ENCODE peak calls at places on chromosomes 11 and 22, in ten cellular contexts. One of them, this sample, is unnamed.

GRCh38 chr11:34192481-34193401 is 87.3 kb downstream of the NAT10 start:
- DNase-seq in GM23248: peak; percentile 98
- DNase-seq in mesendoderm: peak; percentile 47
- DNase-seq in H9: no peak
- DNase-seq in GM23338: no peak
- DNase-seq in osteoblast: peak; percentile 99
- DNase-seq in endothelial cell of umbilical vein: no peak
- DNase-seq in PC-3: peak; percentile 91
- DNase-seq in HCT116: peak; percentile 60
- DNase-seq in PC-9: peak; percentile 83
- DNase-seq in this sample: peak; percentile 93

GRCh38 chr22:30298005-30298701 is 8.8 kb upstream of the CASTOR1 start:
- DNase-seq in GM23248: no peak
- DNase-seq in mesendoderm: peak; percentile 38
- DNase-seq in H9: no peak
- DNase-seq in GM23338: no peak
- DNase-seq in osteoblast: peak; percentile 37
- DNase-seq in endothelial cell of umbilical vein: no peak
- DNase-seq in PC-3: peak; percentile 89
- DNase-seq in HCT116: no peak
- DNase-seq in PC-9: peak; percentile 85
- DNase-seq in this sample: no peak

GRCh38 chr11:24513837-24514594 is 17.2 kb downstream of the LUZP2 start:
- DNase-seq in GM23248: no peak
- DNase-seq in mesendoderm: no peak
- DNase-seq in H9: no peak
- DNase-seq in GM23338: no peak
- DNase-seq in osteoblast: no peak
- DNase-seq in endothelial cell of umbilical vein: no peak
- DNase-seq in PC-3: peak; percentile 58
- DNase-seq in HCT116: no peak
- DNase-seq in PC-9: no peak
- DNase-seq in this sample: no peak

GRCh38 chr22:47552024-47552423 is 789.6 kb downstream of the TBC1D22A start:
- DNase-seq in GM23248: no peak
- DNase-seq in mesendoderm: no peak
- DNase-seq in H9: no peak
- DNase-seq in GM23338: no peak
- DNase-seq in osteoblast: no peak
- DNase-seq in endothelial cell of umbilical vein: no peak
- DNase-seq in PC-3: no peak
- DNase-seq in HCT116: no peak
- DNase-seq in PC-9: no peak
- DNase-seq in this sample: no peak

GRCh38 chr11:27201454-27202302 is 161.1 kb downstream of the BBOX1 start:
- DNase-seq in GM23248: peak; percentile 87
- DNase-seq in mesendoderm: no peak
- DNase-seq in H9: no peak
- DNase-seq in GM23338: peak; percentile 32
- DNase-seq in osteoblast: no peak
- DNase-seq in endothelial cell of umbilical vein: no peak
- DNase-seq in PC-3: peak; percentile 96
- DNase-seq in HCT116: no peak
- DNase-seq in PC-9: peak; percentile 73
- DNase-seq in this sample: peak; percentile 85

GRCh38 chr11:47869548-47870393 is 21.6 kb upstream of the NUP160 start:
- DNase-seq in GM23248: peak; percentile 54
- DNase-seq in mesendoderm: no peak
- DNase-seq in H9: no peak
- DNase-seq in GM23338: no peak
- DNase-seq in osteoblast: no peak
- DNase-seq in endothelial cell of umbilical vein: peak; percentile 37
- DNase-seq in PC-3: peak; percentile 49
- DNase-seq in HCT116: peak; percentile 27
- DNase-seq in PC-9: peak; percentile 50
- DNase-seq in this sample: no peak

GRCh38 chr11:64918056-64918455 is 1.0 kb upstream of the ATG2A start:
- DNase-seq in GM23248: peak; percentile 89
- DNase-seq in mesendoderm: peak; percentile 39
- DNase-seq in H9: no peak
- DNase-seq in GM23338: peak; percentile 43
- DNase-seq in osteoblast: peak; percentile 85
- DNase-seq in endothelial cell of umbilical vein: peak; percentile 54
- DNase-seq in PC-3: peak; percentile 51
- DNase-seq in HCT116: no peak
- DNase-seq in PC-9: no peak
- DNase-seq in this sample: peak; percentile 47

GRCh38 chr11:131945695-131946094 is 575.3 kb downstream of the NTM start:
- DNase-seq in GM23248: no peak
- DNase-seq in mesendoderm: no peak
- DNase-seq in H9: no peak
- DNase-seq in GM23338: no peak
- DNase-seq in osteoblast: no peak
- DNase-seq in endothelial cell of umbilical vein: no peak
- DNase-seq in PC-3: no peak
- DNase-seq in HCT116: no peak
- DNase-seq in PC-9: no peak
- DNase-seq in this sample: no peak

DNA sequence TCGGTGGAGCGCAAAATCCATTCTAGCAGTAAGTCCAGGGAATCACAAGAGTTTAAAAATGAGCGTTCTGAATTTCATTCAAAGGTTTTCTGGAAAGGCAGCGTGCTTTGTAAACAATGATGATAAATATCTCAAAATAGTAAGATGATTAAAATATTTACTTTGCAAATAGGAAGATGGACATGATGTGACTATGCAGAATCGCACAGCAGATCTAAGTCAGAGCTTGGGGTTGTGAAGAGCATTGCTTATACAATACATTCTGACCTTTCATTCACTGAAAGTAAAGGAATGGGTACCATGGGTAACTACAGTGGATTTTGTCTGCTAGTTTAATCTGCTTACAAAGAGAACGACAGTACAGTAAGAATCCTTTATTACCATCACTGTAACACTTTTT is 77.5 kb downstream of the PPP6R3 start:
- DNase-seq in GM23248: no peak
- DNase-seq in mesendoderm: no peak
- DNase-seq in H9: no peak
- DNase-seq in GM23338: no peak
- DNase-seq in osteoblast: no peak
- DNase-seq in endothelial cell of umbilical vein: no peak
- DNase-seq in PC-3: peak; percentile 12
- DNase-seq in HCT116: no peak
- DNase-seq in PC-9: no peak
- DNase-seq in this sample: no peak
- H3K79me2 ChIP-seq in GM23248: peaks cover 93% of the 10 kb centered on the region
- H3K79me2 ChIP-seq in mesendoderm: peaks cover 37% of the 10 kb centered on the region
- H3K79me2 ChIP-seq in H9: peaks cover 7% of the 10 kb centered on the region
- H3K79me2 ChIP-seq in GM23338: peaks cover 99% of the 10 kb centered on the region
- H3K79me2 ChIP-seq in osteoblast: peaks cover 79% of the 10 kb centered on the region
- H3K79me2 ChIP-seq in endothelial cell of umbilical vein: peaks cover 59% of the 10 kb centered on the region
- H3K79me2 ChIP-seq in PC-3: peaks cover 81% of the 10 kb centered on the region
- H3K79me2 ChIP-seq in HCT116: peaks cover 99% of the 10 kb centered on the region
- H3K79me2 ChIP-seq in PC-9: peaks cover 77% of the 10 kb centered on the region
- H3K79me2 ChIP-seq in this sample: peaks cover 65% of the 10 kb centered on the region

GRCh38 chr11:125515102-125515439 is 19.0 kb upstream of the FEZ1 start:
- DNase-seq in GM23248: no peak
- DNase-seq in mesendoderm: no peak
- DNase-seq in H9: no peak
- DNase-seq in GM23338: no peak
- DNase-seq in osteoblast: no peak
- DNase-seq in endothelial cell of umbilical vein: no peak
- DNase-seq in PC-3: no peak
- DNase-seq in HCT116: no peak
- DNase-seq in PC-9: no peak
- DNase-seq in this sample: no peak

GRCh38 chr11:125516266-125516665 is 20.2 kb upstream of the FEZ1 start:
- DNase-seq in GM23248: no peak
- DNase-seq in mesendoderm: no peak
- DNase-seq in H9: no peak
- DNase-seq in GM23338: no peak
- DNase-seq in osteoblast: no peak
- DNase-seq in endothelial cell of umbilical vein: no peak
- DNase-seq in PC-3: no peak
- DNase-seq in HCT116: no peak
- DNase-seq in PC-9: no peak
- DNase-seq in this sample: no peak

GRCh38 chr11:125525303-125525702 is 29.2 kb upstream of the FEZ1 start:
- DNase-seq in GM23248: no peak
- DNase-seq in mesendoderm: no peak
- DNase-seq in H9: no peak
- DNase-seq in GM23338: no peak
- DNase-seq in osteoblast: no peak
- DNase-seq in endothelial cell of umbilical vein: no peak
- DNase-seq in PC-3: no peak
- DNase-seq in HCT116: no peak
- DNase-seq in PC-9: no peak
- DNase-seq in this sample: no peak

GRCh38 chr11:125517116-125517804 is 21.2 kb upstream of the FEZ1 start:
- DNase-seq in GM23248: peak; percentile 49
- DNase-seq in mesendoderm: peak; percentile 99
- DNase-seq in H9: peak; percentile 95
- DNase-seq in GM23338: peak; percentile 100
- DNase-seq in osteoblast: peak; percentile 32
- DNase-seq in endothelial cell of umbilical vein: peak; percentile 45
- DNase-seq in PC-3: no peak
- DNase-seq in HCT116: no peak
- DNase-seq in PC-9: no peak
- DNase-seq in this sample: peak; percentile 92

GRCh38 chr11:125519865-125520834 is 24.1 kb upstream of the FEZ1 start:
- DNase-seq in GM23248: no peak
- DNase-seq in mesendoderm: no peak
- DNase-seq in H9: no peak
- DNase-seq in GM23338: no peak
- DNase-seq in osteoblast: no peak
- DNase-seq in endothelial cell of umbilical vein: no peak
- DNase-seq in PC-3: no peak
- DNase-seq in HCT116: no peak
- DNase-seq in PC-9: no peak
- DNase-seq in this sample: no peak
- H3K4me2 ChIP-seq in GM23248: no peak overlapping the region
- H3K4me2 ChIP-seq in mesendoderm: no peak overlapping the region
- H3K4me2 ChIP-seq in H9: no peak overlapping the region
- H3K4me2 ChIP-seq in GM23338: no peak overlapping the region
- H3K4me2 ChIP-seq in osteoblast: no peak overlapping the region
- H3K4me2 ChIP-seq in endothelial cell of umbilical vein: no peak overlapping the region
- H3K4me2 ChIP-seq in PC-3: no peak overlapping the region
- H3K4me2 ChIP-seq in HCT116: no peak overlapping the region
- H3K4me2 ChIP-seq in PC-9: no peak overlapping the region
- H3K4me2 ChIP-seq in this sample: no peak overlapping the region

DNA sequence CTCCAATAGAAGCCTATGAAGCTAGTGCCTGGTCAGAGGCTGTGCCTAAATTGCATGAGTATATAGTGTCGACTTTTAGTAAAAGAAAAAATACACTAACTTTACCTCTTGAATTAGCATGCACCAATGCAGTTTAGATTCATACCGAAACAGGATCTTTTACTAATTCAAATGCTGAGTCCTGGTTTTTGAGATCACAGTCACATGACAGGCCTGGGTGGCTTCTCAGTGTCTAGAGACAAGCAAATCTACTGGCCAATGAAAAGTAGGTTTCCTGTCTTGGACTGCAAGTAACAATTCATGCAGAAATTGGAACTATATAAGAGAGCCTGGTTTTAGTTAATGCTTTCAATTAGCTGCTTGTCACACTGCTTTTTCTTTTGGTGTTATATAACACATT is 7.2 kb downstream of the ARHGEF12 start:
- DNase-seq in GM23248: no peak
- DNase-seq in mesendoderm: no peak
- DNase-seq in H9: no peak
- DNase-seq in GM23338: peak; percentile 12
- DNase-seq in osteoblast: no peak
- DNase-seq in endothelial cell of umbilical vein: no peak
- DNase-seq in PC-3: no peak
- DNase-seq in HCT116: no peak
- DNase-seq in PC-9: no peak
- DNase-seq in this sample: no peak
- H3K79me2 ChIP-seq in GM23248: peaks cover 100% of the 10 kb centered on the region
- H3K79me2 ChIP-seq in mesendoderm: peaks cover 32% of the 10 kb centered on the region
- H3K79me2 ChIP-seq in H9: peaks cover 10% of the 10 kb centered on the region
- H3K79me2 ChIP-seq in GM23338: peaks cover 98% of the 10 kb centered on the region
- H3K79me2 ChIP-seq in osteoblast: peaks cover 94% of the 10 kb centered on the region
- H3K79me2 ChIP-seq in endothelial cell of umbilical vein: peaks cover 100% of the 10 kb centered on the region
- H3K79me2 ChIP-seq in PC-3: peaks cover 97% of the 10 kb centered on the region
- H3K79me2 ChIP-seq in HCT116: peaks cover 99% of the 10 kb centered on the region
- H3K79me2 ChIP-seq in PC-9: peaks cover 100% of the 10 kb centered on the region
- H3K79me2 ChIP-seq in this sample: peaks cover 100% of the 10 kb centered on the region

GRCh38 chr22:32267011-32267410 is 11.9 kb upstream of the SLC5A4 start:
- DNase-seq in GM23248: no peak
- DNase-seq in mesendoderm: no peak
- DNase-seq in H9: no peak
- DNase-seq in GM23338: no peak
- DNase-seq in osteoblast: no peak
- DNase-seq in endothelial cell of umbilical vein: no peak
- DNase-seq in PC-3: no peak
- DNase-seq in HCT116: no peak
- DNase-seq in PC-9: no peak
- DNase-seq in this sample: no peak

GRCh38 chr22:32270641-32271369 is 15.7 kb upstream of the SLC5A4 start:
- DNase-seq in GM23248: no peak
- DNase-seq in mesendoderm: no peak
- DNase-seq in H9: no peak
- DNase-seq in GM23338: no peak
- DNase-seq in osteoblast: no peak
- DNase-seq in endothelial cell of umbilical vein: no peak
- DNase-seq in PC-3: no peak
- DNase-seq in HCT116: no peak
- DNase-seq in PC-9: no peak
- DNase-seq in this sample: no peak

GRCh38 chr22:32265882-32266767 is 11.0 kb upstream of the SLC5A4 start:
- DNase-seq in GM23248: peak; percentile 92
- DNase-seq in mesendoderm: peak; percentile 78
- DNase-seq in H9: peak; percentile 65
- DNase-seq in GM23338: peak; percentile 89
- DNase-seq in osteoblast: peak; percentile 94
- DNase-seq in endothelial cell of umbilical vein: peak; percentile 81
- DNase-seq in PC-3: peak; percentile 67
- DNase-seq in HCT116: peak; percentile 44
- DNase-seq in PC-9: peak; percentile 29
- DNase-seq in this sample: peak; percentile 41

GRCh38 chr22:32271389-32271788 is 16.2 kb upstream of the SLC5A4 start:
- DNase-seq in GM23248: no peak
- DNase-seq in mesendoderm: no peak
- DNase-seq in H9: no peak
- DNase-seq in GM23338: no peak
- DNase-seq in osteoblast: no peak
- DNase-seq in endothelial cell of umbilical vein: no peak
- DNase-seq in PC-3: no peak
- DNase-seq in HCT116: no peak
- DNase-seq in PC-9: no peak
- DNase-seq in this sample: no peak

DNA sequence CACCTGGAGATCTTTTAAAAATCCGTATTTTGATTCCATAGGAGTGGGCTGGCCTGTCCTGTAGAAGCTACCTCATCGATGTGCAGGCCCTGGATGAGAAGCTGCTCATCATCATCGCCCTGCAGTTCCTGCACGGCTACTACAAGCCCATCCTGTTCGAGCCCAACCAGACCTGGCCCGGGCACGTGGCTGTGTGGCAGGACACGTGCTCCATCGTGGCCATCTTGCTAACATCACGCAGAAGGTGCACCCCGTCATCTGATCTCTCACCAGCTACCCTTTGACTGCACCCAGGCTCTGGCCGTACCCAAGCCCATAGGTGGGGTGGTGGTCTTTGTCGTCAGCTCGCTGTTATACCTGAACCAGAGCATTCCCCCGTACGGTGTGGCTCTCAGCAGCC is 14.2 kb upstream of the SLC5A4 start:
- DNase-seq in GM23248: no peak
- DNase-seq in mesendoderm: no peak
- DNase-seq in H9: no peak
- DNase-seq in GM23338: no peak
- DNase-seq in osteoblast: no peak
- DNase-seq in endothelial cell of umbilical vein: no peak
- DNase-seq in PC-3: no peak
- DNase-seq in HCT116: no peak
- DNase-seq in PC-9: no peak
- DNase-seq in this sample: no peak
- H3K4me2 ChIP-seq in GM23248: no peak overlapping the region
- H3K4me2 ChIP-seq in mesendoderm: no peak overlapping the region
- H3K4me2 ChIP-seq in H9: no peak overlapping the region
- H3K4me2 ChIP-seq in GM23338: no peak overlapping the region
- H3K4me2 ChIP-seq in osteoblast: no peak overlapping the region
- H3K4me2 ChIP-seq in endothelial cell of umbilical vein: no peak overlapping the region
- H3K4me2 ChIP-seq in PC-3: no peak overlapping the region
- H3K4me2 ChIP-seq in HCT116: no peak overlapping the region
- H3K4me2 ChIP-seq in PC-9: no peak overlapping the region
- H3K4me2 ChIP-seq in this sample: no peak overlapping the region